ENCODE peak calls at places on chromosomes 7 and 10, in eight cellular contexts. J is endothelial cell, U is H9, Y is fibroblast of lung, I is DND-41, Q is brain microvascular endothelial cell, G is GM06990, L is GM23338. B is an unnamed sample.

GRCh38 chr10:10845826-10846225 is 171.8 kb upstream of the CELF2 start:
- DNase-seq in L (no peak), G (no peak), Q (no peak), J (no peak), I (no peak), U (no peak), Y (no peak), B (no peak)

GRCh38 chr7:123352226-123352550 is 152.4 kb upstream of the SLC13A1 start:
- DNase-seq in G (no peak), U (no peak), I (no peak), Y (no peak), J (no peak), Q (no peak), L (no peak), B (no peak)

GRCh38 chr10:97673736-97674525 is 13.1 kb downstream of the AVPI1 start:
- DNase-seq in G (no peak), L (no peak), J (no peak), I (peak), U (no peak), Y (peak), Q (peak), B (peak)

GRCh38 chr7:108358553-108358952 is 97.7 kb downstream of the NRCAM start:
- DNase-seq in I (no peak), U (peak), Q (peak), G (no peak), L (peak), Y (peak), J (no peak), B (peak)

GRCh38 chr10:62374862-62375710 is 917 bp downstream of the ZNF365 start:
- DNase-seq in G (no peak), J (no peak), Q (no peak), L (peak), Y (no peak), U (no peak), I (no peak), B (peak)

GRCh38 chr7:155280446-155281410 is 16.9 kb upstream of the INSIG1 start:
- DNase-seq in J (no peak), Y (no peak), Q (no peak), I (no peak), L (no peak), G (no peak), U (no peak), B (no peak)

GRCh38 chr10:62437696-62438095 is 63.5 kb downstream of the ZNF365 start:
- DNase-seq in J (peak), G (no peak), U (no peak), I (peak), Q (peak), L (peak), Y (peak), B (peak)

GRCh38 chr7:127652333-127653248 is 597 bp downstream of the SND1 start:
- DNase-seq in Q (peak), J (no peak), L (peak), I (no peak), G (no peak), Y (peak), U (no peak), B (peak)

GRCh38 chr7:101243786-101244384 is 996 bp downstream of the FIS1 start:
- DNase-seq in J (no peak), Y (peak), U (peak), Q (peak), G (no peak), L (peak), I (no peak), B (no peak)

GRCh38 chr10:80155696-80156215 is 23.2 kb downstream of the PLAC9 start:
- DNase-seq in J (no peak), I (no peak), L (no peak), G (no peak), Q (no peak), U (no peak), Y (no peak), B (no peak)

GRCh38 chr10:48627984-48628609 is 23.2 kb upstream of the ARHGAP22 start:
- DNase-seq in G (no peak), Q (no peak), I (no peak), U (no peak), J (no peak), L (no peak), Y (peak), B (no peak)

GRCh38 chr7:107564553-107565298 is 955 bp downstream of the DUS4L start:
- DNase-seq in G (no peak), I (no peak), Q (peak), J (no peak), Y (peak), L (peak), U (no peak), B (peak)

GRCh38 chr10:5283305-5284158 is 81.2 kb upstream of the UCN3 start:
- DNase-seq in U (peak), G (no peak), L (peak), Q (peak), J (peak), Y (peak), I (peak), B (peak)

GRCh38 chr10:111035542-111035941 is 41.3 kb upstream of the ADRA2A start:
- DNase-seq in U (no peak), J (no peak), Y (no peak), I (no peak), L (no peak), G (no peak), Q (no peak), B (peak)

GRCh38 chr7:121262969-121263368 is 65.8 kb upstream of the WNT16 start:
- DNase-seq in Y (no peak), G (no peak), Q (no peak), I (no peak), L (peak), U (peak), J (no peak), B (no peak)

GRCh38 chr7:136489808-136490207 is 378.6 kb upstream of the CHRM2 start:
- DNase-seq in Y (no peak), I (no peak), Q (no peak), L (no peak), U (no peak), J (no peak), G (no peak), B (no peak)

GRCh38 chr7:96303686-96304443 is 18.0 kb downstream of the SLC25A13 start:
- DNase-seq in Y (peak), G (no peak), I (no peak), Q (peak), U (no peak), L (no peak), J (no peak), B (peak)

GRCh38 chr10:78336402-78336791 is 302.7 kb downstream of the RPS24 start:
- DNase-seq in G (no peak), Y (peak), U (no peak), Q (peak), L (no peak), J (peak), I (no peak), B (peak)

GRCh38 chr7:30093351-30094019 is 41.3 kb upstream of the MTURN start:
- DNase-seq in J (no peak), L (no peak), I (no peak), U (no peak), Y (peak), G (no peak), Q (no peak), B (no peak)

GRCh38 chr10:72334832-72335393 is 19.8 kb downstream of the DNAJB12 start:
- DNase-seq in I (peak), L (peak), Y (peak), J (no peak), U (peak), G (peak), Q (peak), B (peak)

GRCh38 chr7:66265566-66265965 is 60.4 kb downstream of the TPST1 start:
- DNase-seq in I (no peak), J (no peak), U (no peak), L (peak), G (no peak), Q (no peak), Y (peak), B (peak)

GRCh38 chr10:24873281-24873683 is 79.1 kb downstream of the PRTFDC1 start:
- DNase-seq in Y (peak), G (no peak), L (no peak), J (peak), I (no peak), U (no peak), Q (peak), B (peak)

GRCh38 chr10:5589963-5590511 is 65.3 kb downstream of the CALML3 start:
- DNase-seq in U (peak), I (no peak), J (no peak), Q (peak), G (no peak), Y (peak), L (no peak), B (peak)

GRCh38 chr7:27162548-27162848 is 2.8 kb downstream of the HOXA9 start:
- DNase-seq in L (no peak), Q (no peak), I (no peak), Y (no peak), U (no peak), G (no peak), J (no peak), B (no peak)

GRCh38 chr7:27160546-27161213 is 4.2 kb upstream of the HOXA7 start:
- DNase-seq in I (peak), Q (peak), U (peak), G (peak), L (peak), J (peak), Y (peak), B (peak)

GRCh38 chr7:27161721-27162547 is 3.4 kb downstream of the HOXA9 start:
- DNase-seq in U (peak), Q (no peak), I (no peak), J (no peak), Y (no peak), G (no peak), L (peak), B (no peak)

GRCh38 chr7:27160147-27160545 is 3.7 kb upstream of the HOXA7 start:
- DNase-seq in Q (no peak), L (no peak), J (no peak), I (no peak), Y (no peak), U (peak), G (no peak), B (no peak)

GRCh38 chr7:27161214-27161720 is 4.1 kb downstream of the HOXA9 start:
- DNase-seq in J (no peak), U (no peak), L (no peak), Q (no peak), I (no peak), Y (no peak), G (no peak), B (no peak)
- TF ChIP-seq CTCF in J (peak), U (no peak), L (no peak), Q (no peak), I (no peak), Y (no peak), G (no peak), B (peak)

GRCh38 chr10:2920166-2920565 is 147.2 kb upstream of the PFKP start:
- DNase-seq in Y (no peak), G (no peak), Q (no peak), L (no peak), I (no peak), J (no peak), U (no peak), B (no peak)
- TF ChIP-seq CTCF in Y (no peak), G (no peak), Q (no peak), L (no peak), I (no peak), J (no peak), U (no peak), B (no peak)

GRCh38 chr10:3784510-3785250 is at the start of gene KLF6:
- DNase-seq in J (peak), I (peak), L (peak), G (no peak), Y (peak), U (no peak), Q (no peak), B (no peak)
- TF ChIP-seq CTCF in J (no peak), I (peak), L (no peak), G (no peak), Y (no peak), U (peak), Q (no peak), B (peak)

DNA sequence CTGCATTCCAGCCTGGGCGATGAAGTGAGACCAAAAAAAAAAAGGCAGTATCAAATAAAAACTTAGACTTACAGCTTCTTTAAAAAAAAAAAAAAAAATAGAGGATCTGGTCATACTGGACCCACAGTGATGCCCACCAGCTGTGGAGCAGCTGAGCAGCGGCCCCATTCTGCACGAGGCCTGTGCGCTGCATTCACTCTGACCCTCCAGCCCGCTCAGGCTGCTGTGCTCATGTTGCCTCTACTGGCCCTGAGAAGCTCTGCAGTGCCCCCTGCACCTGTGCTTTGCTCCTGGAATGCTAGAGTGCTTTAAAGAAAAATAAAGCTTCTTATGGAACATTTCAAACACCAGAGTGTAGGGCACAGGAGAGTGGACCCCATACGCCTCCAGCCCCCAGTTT is 33.2 kb downstream of the TMEM120A start:
- DNase-seq in Q (no peak), Y (no peak), I (no peak), U (no peak), G (no peak), L (peak), J (no peak), B (no peak)
- TF ChIP-seq CTCF in Q (peak), Y (no peak), I (peak), U (peak), G (peak), L (peak), J (no peak), B (no peak)

DNA sequence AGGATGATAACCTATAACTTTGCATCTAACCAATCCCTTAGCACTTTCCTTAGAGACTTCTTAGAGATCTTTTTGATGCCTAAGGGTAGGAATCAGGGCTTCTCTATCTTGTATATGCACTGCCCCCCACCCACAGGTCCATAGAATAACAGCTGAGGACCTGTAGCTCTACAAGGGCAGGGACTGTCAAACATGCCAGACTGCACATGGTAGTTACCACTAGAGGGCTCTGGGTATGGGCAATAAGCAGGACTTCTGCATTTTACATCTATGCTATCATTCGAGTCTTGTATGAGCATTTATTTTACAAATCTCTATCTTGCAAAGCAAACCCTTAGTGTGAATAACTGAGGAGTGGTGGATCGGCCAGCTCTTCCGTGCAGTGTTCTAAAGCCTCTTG is 219.1 kb downstream of the WDR11 start:
- DNase-seq in Y (no peak), L (peak), U (peak), G (no peak), J (peak), Q (no peak), I (no peak), B (no peak)
- TF ChIP-seq CTCF in Y (no peak), L (peak), U (peak), G (peak), J (peak), Q (no peak), I (peak), B (no peak)

GRCh38 chr7:130303127-130303526 is 10.2 kb downstream of the CPA4 start:
- DNase-seq in Y (no peak), G (no peak), Q (no peak), L (no peak), U (no peak), J (no peak), I (no peak), B (no peak)

GRCh38 chr7:130303982-130304381 is 11.0 kb downstream of the CPA4 start:
- DNase-seq in U (no peak), I (no peak), Y (no peak), Q (no peak), J (no peak), L (no peak), G (no peak), B (no peak)

GRCh38 chr7:130302649-130303048 is 9.7 kb downstream of the CPA4 start:
- DNase-seq in U (no peak), Y (no peak), G (no peak), L (no peak), J (no peak), I (no peak), Q (no peak), B (no peak)

GRCh38 chr7:130301606-130302005 is 8.6 kb downstream of the CPA4 start:
- DNase-seq in Y (peak), I (no peak), Q (no peak), J (no peak), G (no peak), L (no peak), U (no peak), B (no peak)

DNA sequence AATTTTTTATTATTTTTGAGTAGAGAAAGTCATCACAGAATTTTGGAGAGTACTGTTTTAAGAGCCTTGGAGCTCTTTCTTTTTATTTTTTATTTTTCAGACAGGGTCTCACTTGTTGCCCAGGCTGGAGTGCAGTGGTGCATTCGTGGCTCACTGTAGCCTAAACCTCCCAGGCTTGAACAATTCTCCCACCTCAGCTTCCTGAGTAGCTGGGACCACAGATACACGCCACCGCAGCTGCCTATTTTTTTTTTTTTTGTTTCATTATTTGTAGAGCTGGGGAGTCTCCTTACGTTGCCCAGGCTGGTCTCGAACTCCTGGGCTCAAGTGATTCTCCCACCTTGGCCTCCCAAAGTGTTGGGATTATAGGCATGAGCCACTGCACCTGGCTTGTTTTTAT is 10.6 kb downstream of the CPA4 start:
- DNase-seq in L (no peak), U (no peak), I (peak), Q (no peak), Y (no peak), J (no peak), G (no peak), B (no peak)
- TF ChIP-seq CTCF in L (no peak), U (no peak), I (no peak), Q (no peak), Y (no peak), J (no peak), G (no peak), B (no peak)

GRCh38 chr7:78095549-78095948 is 297.0 kb downstream of the PHTF2 start:
- DNase-seq in G (no peak), L (no peak), J (no peak), Q (peak), Y (peak), I (no peak), U (no peak), B (peak)

DNA sequence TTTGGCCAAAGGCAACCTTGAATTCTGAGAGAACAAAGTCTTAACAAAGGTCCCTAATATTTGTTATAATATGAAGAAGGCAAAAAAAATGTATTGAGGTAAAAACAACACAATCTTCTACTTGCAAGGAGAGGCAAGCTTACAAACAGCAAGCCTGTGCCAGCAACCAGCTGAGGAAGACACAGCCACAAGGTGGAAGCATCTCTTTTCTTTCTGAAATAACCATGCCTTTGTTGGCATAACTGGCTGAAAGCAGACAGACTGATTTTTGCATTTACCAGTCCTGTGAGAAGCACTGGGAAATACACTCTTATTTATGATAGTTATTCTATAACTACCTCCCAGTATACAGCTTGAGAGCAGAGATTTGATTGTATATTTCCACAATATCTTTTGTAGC is 292.0 kb downstream of the PHTF2 start:
- DNase-seq in I (no peak), U (no peak), J (no peak), L (no peak), Y (peak), G (no peak), Q (no peak), B (peak)
- TF ChIP-seq CTCF in I (no peak), U (peak), J (no peak), L (peak), Y (no peak), G (no peak), Q (peak), B (peak)

GRCh38 chr7:5526190-5527037 is 102.8 kb upstream of the TNRC18 start:
- DNase-seq in I (peak), Q (no peak), U (peak), J (no peak), G (peak), L (peak), Y (peak), B (no peak)
- TF ChIP-seq CTCF in I (peak), Q (no peak), U (no peak), J (no peak), G (peak), L (peak), Y (no peak), B (peak)

GRCh38 chr7:139601176-139601575 is 77.7 kb downstream of the CLEC2L start:
- DNase-seq in J (no peak), L (no peak), Y (no peak), G (no peak), I (no peak), U (no peak), Q (no peak), B (no peak)

GRCh38 chr7:139600306-139600705 is 76.8 kb downstream of the CLEC2L start:
- DNase-seq in I (no peak), G (no peak), U (no peak), Y (no peak), L (no peak), J (no peak), Q (no peak), B (no peak)

GRCh38 chr7:139603896-139604295 is 80.4 kb downstream of the CLEC2L start:
- DNase-seq in Y (no peak), Q (no peak), I (no peak), G (no peak), U (no peak), J (no peak), L (no peak), B (no peak)

GRCh38 chr7:139603282-139603681 is 79.8 kb downstream of the CLEC2L start:
- DNase-seq in J (no peak), G (no peak), U (no peak), Q (no peak), I (no peak), Y (no peak), L (no peak), B (no peak)

GRCh38 chr7:139602143-139602722 is 78.7 kb downstream of the CLEC2L start:
- DNase-seq in I (no peak), Y (peak), U (no peak), Q (peak), J (no peak), G (no peak), L (peak), B (peak)
- TF ChIP-seq CTCF in I (peak), Y (peak), U (peak), Q (peak), J (peak), G (peak), L (peak), B (peak)

GRCh38 chr7:99451936-99452335 is 13.2 kb downstream of the CPSF4 start:
- DNase-seq in U (no peak), G (no peak), Y (no peak), Q (no peak), J (no peak), L (no peak), I (no peak), B (no peak)

GRCh38 chr7:99452541-99452940 is 13.4 kb downstream of the ATP5MF start:
- DNase-seq in G (no peak), L (no peak), U (no peak), I (no peak), J (no peak), Q (no peak), Y (no peak), B (no peak)

GRCh38 chr7:99446096-99446495 is 7.4 kb downstream of the CPSF4 start:
- DNase-seq in G (no peak), I (no peak), Y (no peak), J (no peak), Q (no peak), U (no peak), L (no peak), B (no peak)

GRCh38 chr7:99448855-99449254 is 10.1 kb downstream of the CPSF4 start:
- DNase-seq in L (no peak), I (no peak), G (no peak), J (no peak), Q (no peak), Y (no peak), U (no peak), B (no peak)

DNA sequence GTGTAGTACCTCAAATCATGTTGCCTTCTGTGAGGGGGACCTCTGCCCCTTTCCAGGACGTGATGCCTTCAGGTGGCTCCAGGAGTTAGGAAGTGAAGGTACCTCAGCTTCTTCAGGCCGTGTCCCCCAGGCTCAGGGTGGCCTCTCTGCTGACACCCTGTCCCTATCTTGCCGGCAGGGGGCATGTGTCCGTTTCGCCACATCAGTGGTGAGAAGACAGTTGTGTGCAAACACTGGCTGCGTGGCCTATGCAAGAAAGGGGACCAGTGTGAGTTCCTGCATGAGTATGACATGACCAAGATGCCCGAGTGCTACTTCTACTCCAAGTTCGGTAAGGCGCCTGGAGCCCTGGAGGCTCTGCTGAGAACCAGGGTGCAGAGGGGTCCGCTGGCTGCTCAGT is 9.2 kb downstream of the CPSF4 start:
- DNase-seq in L (peak), G (no peak), J (peak), Q (no peak), U (no peak), I (no peak), Y (no peak), B (no peak)
- TF ChIP-seq CTCF in L (peak), G (no peak), J (no peak), Q (peak), U (peak), I (peak), Y (no peak), B (peak)

B was measured in HFFc6.